ENCODE peak calls at places on chromosomes 1 and 21, in five cellular contexts. Q, L, V, Z and D are unnamed samples.

GRCh38 chr1:24707659-24708058 is 37.6 kb upstream of the CLIC4 start:
- DNase-seq in Q (no peak), L (no peak), V (no peak), Z (peak), D (no peak)

GRCh38 chr1:38658883-38659282 is 200.7 kb downstream of the RRAGC start:
- DNase-seq in Q (no peak), L (no peak), V (no peak), Z (no peak), D (no peak)

GRCh38 chr1:245448858-245449534 is 294.2 kb downstream of the KIF26B start:
- DNase-seq in Q (no peak), L (no peak), V (no peak), Z (no peak), D (no peak)

GRCh38 chr1:15417365-15417934 is 7.8 kb downstream of the EFHD2 start:
- DNase-seq in Q (no peak), L (no peak), V (no peak), Z (peak), D (no peak)

GRCh38 chr1:55428944-55429931 is 214.1 kb upstream of the USP24 start:
- DNase-seq in Q (peak), L (no peak), V (peak), Z (peak), D (no peak)

GRCh38 chr1:42979888-42980800 is 21.5 kb upstream of the SLC2A1 start:
- DNase-seq in Q (no peak), L (no peak), V (no peak), Z (no peak), D (no peak)

GRCh38 chr1:192951961-192952460 is 107.1 kb downstream of the UCHL5 start:
- DNase-seq in Q (no peak), L (peak), V (no peak), Z (peak), D (no peak)

GRCh38 chr1:2134604-2135307 is 59.8 kb downstream of the FAAP20 start:
- DNase-seq in Q (no peak), L (no peak), V (no peak), Z (no peak), D (no peak)

GRCh38 chr21:21076051-21076450 is 77.8 kb downstream of the NCAM2 start:
- DNase-seq in Q (no peak), L (no peak), V (no peak), Z (no peak), D (no peak)

GRCh38 chr21:27571706-27572105 is 604.8 kb upstream of the ADAMTS5 start:
- DNase-seq in Q (no peak), L (no peak), V (no peak), Z (no peak), D (no peak)

GRCh38 chr1:10677508-10678364 is 118.7 kb downstream of the CASZ1 start:
- DNase-seq in Q (no peak), L (no peak), V (no peak), Z (no peak), D (no peak)

GRCh38 chr1:33111965-33112364 is 31.0 kb downstream of the AZIN2 start:
- DNase-seq in Q (no peak), L (no peak), V (no peak), Z (peak), D (no peak)

GRCh38 chr1:94160811-94161210 is 39.9 kb upstream of the ABCA4 start:
- DNase-seq in Q (no peak), L (no peak), V (no peak), Z (peak), D (no peak)

GRCh38 chr1:153957744-153958110 is 685 bp downstream of the CRTC2 start:
- DNase-seq in Q (no peak), L (no peak), V (peak), Z (no peak), D (no peak)

GRCh38 chr1:66676616-66677298 is 75.5 kb upstream of the DYNLT5 start:
- DNase-seq in Q (no peak), L (no peak), V (no peak), Z (peak), D (no peak)

GRCh38 chr1:40401427-40402201 is 28.1 kb downstream of the SMAP2 start:
- DNase-seq in Q (no peak), L (no peak), V (no peak), Z (no peak), D (no peak)

GRCh38 chr1:40397258-40397657 is 23.7 kb downstream of the SMAP2 start:
- DNase-seq in Q (no peak), L (no peak), V (no peak), Z (no peak), D (no peak)

GRCh38 chr1:40395211-40396175 is 22.0 kb downstream of the SMAP2 start:
- DNase-seq in Q (no peak), L (no peak), V (no peak), Z (no peak), D (no peak)

GRCh38 chr1:40396420-40396819 is 22.9 kb downstream of the SMAP2 start:
- DNase-seq in Q (no peak), L (no peak), V (no peak), Z (no peak), D (no peak)

DNA sequence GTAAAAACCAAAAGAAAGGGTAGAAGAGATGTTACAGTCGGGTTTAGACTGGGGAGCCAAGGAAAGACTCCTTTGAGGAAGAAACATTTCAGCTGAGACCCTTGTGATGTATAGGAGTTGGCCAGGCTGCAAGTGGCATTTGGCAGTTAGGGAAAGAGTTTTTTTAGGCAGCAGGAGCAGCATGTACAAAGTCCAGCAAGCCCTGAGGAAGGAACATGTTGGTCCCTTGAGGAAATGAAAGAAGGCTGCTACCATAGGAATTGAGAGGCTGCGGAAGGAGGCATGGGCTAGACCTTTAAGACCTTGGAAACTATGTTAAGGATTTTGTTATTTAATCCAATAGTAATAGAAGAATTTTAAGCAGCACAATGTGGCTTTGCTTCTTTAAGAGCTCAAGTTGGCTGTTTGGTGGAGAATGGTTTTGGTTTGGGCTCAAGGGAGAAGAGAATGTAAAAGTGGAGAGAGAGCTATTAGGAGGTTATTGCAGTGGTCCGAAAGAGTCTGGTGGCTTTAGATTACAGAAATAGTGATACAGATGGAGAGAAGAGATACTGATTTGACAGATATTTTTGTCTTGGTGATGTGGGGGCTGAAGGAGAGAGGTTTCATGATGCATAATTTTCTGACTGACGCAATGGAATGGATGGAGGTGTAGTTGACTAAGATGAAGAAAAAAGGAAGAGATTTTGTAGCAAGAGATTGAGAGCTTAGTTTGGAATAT is 26.6 kb downstream of the SMAP2 start:
- DNase-seq in Q (no peak), L (peak), V (no peak), Z (no peak), D (no peak)
- TF ChIP-seq POLR2A in Q (no peak), L (peak), V (no peak), Z (no peak), D (no peak)

DNA sequence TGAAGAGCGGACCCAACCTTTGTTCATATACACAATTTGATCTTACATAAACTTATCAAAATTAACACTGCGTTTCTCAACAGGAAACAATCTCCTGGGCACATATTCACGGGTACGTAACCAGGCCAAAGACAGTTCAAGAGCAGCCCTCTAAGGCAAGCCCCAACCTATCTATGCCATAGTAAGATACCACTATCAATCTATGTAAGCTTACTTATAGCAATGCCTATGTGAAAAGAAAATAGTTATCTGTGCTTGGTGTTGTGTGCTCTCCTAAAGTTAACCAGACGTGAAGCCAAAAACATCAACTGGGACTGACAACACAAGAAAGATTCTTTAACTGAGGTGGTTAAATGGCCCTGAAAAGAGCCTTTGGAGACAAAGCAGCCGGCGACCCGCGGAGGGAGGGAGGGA is 49.4 kb upstream of the BOLA1 start:
- DNase-seq in Q (no peak), L (no peak), V (no peak), Z (no peak), D (no peak)
- TF ChIP-seq POLR2A in Q (no peak), L (no peak), V (no peak), Z (no peak), D (no peak)

DNA sequence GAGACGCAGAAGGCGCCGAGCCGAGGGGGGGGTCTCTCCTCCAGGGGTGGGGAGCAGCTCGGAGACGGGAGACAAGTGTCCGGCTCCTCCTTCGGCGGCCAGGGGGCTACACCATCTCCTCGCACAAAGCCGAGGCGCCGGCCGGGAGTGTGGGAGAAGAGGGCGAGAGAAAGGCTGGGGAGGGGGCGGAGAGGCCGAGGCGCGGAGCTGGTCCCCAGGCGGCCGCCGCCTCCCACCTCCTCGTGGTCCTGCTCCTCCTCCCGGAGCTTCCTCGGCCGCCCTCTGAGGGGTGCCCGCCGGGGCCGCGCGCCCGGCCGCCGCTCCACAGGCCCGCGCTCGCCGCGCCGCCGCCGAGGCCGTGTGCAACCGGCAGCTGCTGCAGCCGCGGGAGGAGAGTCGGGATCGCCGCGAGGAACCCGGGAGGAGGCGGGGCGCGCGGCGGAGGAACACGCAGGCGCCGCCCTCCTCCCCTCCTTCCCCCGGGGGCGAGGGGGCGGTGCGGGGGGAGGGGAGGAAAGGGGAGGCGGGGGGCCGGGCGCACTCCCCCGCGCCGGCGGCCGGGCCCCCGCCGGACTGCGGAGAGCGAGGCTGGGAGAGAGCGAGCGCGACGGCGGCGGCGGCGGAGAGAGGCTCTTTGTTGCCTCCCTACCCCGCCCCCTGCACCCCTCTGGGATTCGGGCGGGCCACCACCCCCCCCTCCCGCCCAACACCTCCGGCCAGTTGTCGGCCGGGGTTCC is at the start of gene ENAH:
- DNase-seq in Q (no peak), L (peak), V (peak), Z (peak), D (no peak)
- TF ChIP-seq POLR2A in Q (peak), L (no peak), V (no peak), Z (peak), D (no peak)

GRCh38 chr21:37800122-37800455 is 116.2 kb downstream of the KCNJ6 start:
- DNase-seq in Q (no peak), L (no peak), V (no peak), Z (no peak), D (no peak)

GRCh38 chr21:37804001-37804400 is 112.3 kb downstream of the KCNJ6 start:
- DNase-seq in Q (no peak), L (no peak), V (no peak), Z (no peak), D (no peak)

GRCh38 chr21:37799193-37800121 is 116.8 kb downstream of the KCNJ6 start:
- DNase-seq in Q (no peak), L (no peak), V (no peak), Z (no peak), D (no peak)

GRCh38 chr21:37800496-37801061 is 115.7 kb downstream of the KCNJ6 start:
- DNase-seq in Q (no peak), L (no peak), V (no peak), Z (no peak), D (no peak)

GRCh38 chr21:37803076-37803475 is 113.2 kb downstream of the KCNJ6 start:
- DNase-seq in Q (no peak), L (no peak), V (no peak), Z (no peak), D (no peak)
- TF ChIP-seq POLR2A in Q (no peak), L (no peak), V (no peak), Z (no peak), D (no peak)